ENCODE peak calls at places on chromosomes 5 and 9, in seven cellular contexts. A, U, T, X, Y, N and I are unnamed samples.

GRCh38 chr5:31944683-31945445 is 229.3 kb downstream of the GOLPH3 start:
- DNase-seq in N (no peak), Y (no peak), A (no peak), U (no peak), T (no peak), X (no peak), I (no peak)

GRCh38 chr9:94472766-94473165 is 82.1 kb upstream of the PCAT7 start:
- DNase-seq in N (no peak), U (no peak), A (no peak), X (peak; percentile 2), T (peak; percentile 40), Y (no peak), I (no peak)

GRCh38 chr5:137619191-137619870 is 116.6 kb downstream of the KLHL3 start:
- DNase-seq in X (peak; percentile 68), U (no peak), T (peak; percentile 96), Y (peak; percentile 60), A (peak; percentile 58), N (no peak), I (no peak)

GRCh38 chr9:70602364-70603019 is 188.0 kb upstream of the KLF9 start:
- DNase-seq in N (peak; percentile 64), Y (peak; percentile 85), X (peak; percentile 80), T (peak; percentile 81), A (no peak), U (peak; percentile 44), I (peak; percentile 41)

GRCh38 chr5:156191547-156191946 is 135.4 kb upstream of the SGCD start:
- DNase-seq in A (no peak), T (no peak), U (no peak), N (no peak), Y (no peak), X (no peak), I (no peak)

GRCh38 chr5:180431932-180432331 is 62.2 kb upstream of the CNOT6 start:
- DNase-seq in A (no peak), U (no peak), Y (no peak), T (no peak), N (no peak), X (no peak), I (no peak)

GRCh38 chr9:87342743-87343142 is 154.9 kb upstream of the DAPK1 start:
- DNase-seq in T (no peak), Y (no peak), N (no peak), U (no peak), A (no peak), X (no peak), I (no peak)

GRCh38 chr9:120729796-120730195 is 15.5 kb upstream of the MEGF9 start:
- DNase-seq in X (no peak), Y (no peak), N (peak; percentile 72), T (no peak), U (no peak), A (no peak), I (no peak)

GRCh38 chr9:84996049-84996448 is 326.5 kb downstream of the NTRK2 start:
- DNase-seq in N (no peak), X (no peak), U (no peak), A (no peak), T (peak; percentile 64), Y (peak; percentile 80), I (no peak)

GRCh38 chr5:156841737-156842136 is 8.4 kb upstream of the PPP1R2B start:
- DNase-seq in U (no peak), A (no peak), T (no peak), X (no peak), Y (no peak), N (no peak), I (no peak)

DNA sequence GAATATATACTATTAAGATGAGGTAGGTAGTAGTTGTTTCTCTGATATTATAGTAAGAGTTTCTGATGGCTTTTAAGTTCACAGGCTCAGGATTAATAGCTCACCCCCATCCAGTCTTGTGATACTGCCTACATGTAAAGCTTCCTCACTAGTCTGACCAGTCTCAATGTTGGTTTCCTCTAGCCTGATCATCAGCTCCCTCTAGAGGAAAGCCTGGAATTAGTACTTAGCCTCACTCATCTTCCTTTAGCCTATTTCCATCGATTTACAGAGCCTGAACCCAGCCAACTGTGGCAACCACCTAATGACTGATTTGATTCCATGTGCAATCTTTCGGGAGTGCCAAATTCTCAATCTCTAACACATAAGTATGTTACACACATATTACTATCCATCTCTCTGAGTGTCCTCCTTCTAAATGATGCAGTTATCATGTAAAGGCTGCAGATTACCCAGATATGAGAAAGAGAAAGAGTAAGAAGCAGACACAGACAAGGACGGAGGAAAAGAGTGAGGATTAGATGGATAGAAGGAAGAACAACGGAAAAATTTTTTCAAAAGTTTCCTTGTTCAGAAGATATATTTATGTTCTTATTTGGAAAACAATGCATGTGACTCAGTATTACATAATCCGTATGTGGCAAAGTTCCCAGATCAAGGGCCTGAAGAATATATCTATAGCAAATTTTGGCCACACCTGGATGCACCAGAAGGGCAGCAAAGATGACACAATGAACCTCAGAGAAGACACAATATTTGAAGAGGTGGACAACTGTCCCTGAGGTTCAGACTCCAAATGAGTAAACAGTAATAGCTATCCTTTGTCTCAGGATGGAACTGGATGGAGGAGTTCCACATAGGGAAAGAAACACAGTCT is 333.7 kb downstream of the ELAVL2 start:
- DNase-seq in X (no peak), Y (peak; percentile 42), N (peak; percentile 31), T (peak; percentile 27), U (peak; percentile 18), A (no peak), I (peak; percentile 10)
- TF ChIP-seq CTCF in X (peak; percentile 48), Y (peak; percentile 71), N (peak; percentile 63), T (no peak), U (peak; percentile 58), A (peak; percentile 51), I (no peak)

GRCh38 chr5:14305045-14305444 is 161.9 kb downstream of the TRIO start:
- DNase-seq in A (no peak), U (no peak), Y (peak; percentile 70), X (no peak), N (no peak), T (peak; percentile 92), I (peak; percentile 44)
- TF ChIP-seq CTCF in A (no peak), U (no peak), Y (no peak), X (no peak), N (no peak), T (no peak), I (no peak)

GRCh38 chr5:1011226-1011631 is 2.6 kb downstream of the NKD2 start:
- DNase-seq in T (no peak), N (peak; percentile 38), U (peak; percentile 84), X (no peak), Y (peak; percentile 71), A (peak; percentile 56), I (peak; percentile 79)
- TF ChIP-seq CTCF in T (no peak), N (peak; percentile 68), U (peak; percentile 67), X (peak; percentile 10), Y (peak; percentile 53), A (peak; percentile 36), I (peak; percentile 54)

DNA sequence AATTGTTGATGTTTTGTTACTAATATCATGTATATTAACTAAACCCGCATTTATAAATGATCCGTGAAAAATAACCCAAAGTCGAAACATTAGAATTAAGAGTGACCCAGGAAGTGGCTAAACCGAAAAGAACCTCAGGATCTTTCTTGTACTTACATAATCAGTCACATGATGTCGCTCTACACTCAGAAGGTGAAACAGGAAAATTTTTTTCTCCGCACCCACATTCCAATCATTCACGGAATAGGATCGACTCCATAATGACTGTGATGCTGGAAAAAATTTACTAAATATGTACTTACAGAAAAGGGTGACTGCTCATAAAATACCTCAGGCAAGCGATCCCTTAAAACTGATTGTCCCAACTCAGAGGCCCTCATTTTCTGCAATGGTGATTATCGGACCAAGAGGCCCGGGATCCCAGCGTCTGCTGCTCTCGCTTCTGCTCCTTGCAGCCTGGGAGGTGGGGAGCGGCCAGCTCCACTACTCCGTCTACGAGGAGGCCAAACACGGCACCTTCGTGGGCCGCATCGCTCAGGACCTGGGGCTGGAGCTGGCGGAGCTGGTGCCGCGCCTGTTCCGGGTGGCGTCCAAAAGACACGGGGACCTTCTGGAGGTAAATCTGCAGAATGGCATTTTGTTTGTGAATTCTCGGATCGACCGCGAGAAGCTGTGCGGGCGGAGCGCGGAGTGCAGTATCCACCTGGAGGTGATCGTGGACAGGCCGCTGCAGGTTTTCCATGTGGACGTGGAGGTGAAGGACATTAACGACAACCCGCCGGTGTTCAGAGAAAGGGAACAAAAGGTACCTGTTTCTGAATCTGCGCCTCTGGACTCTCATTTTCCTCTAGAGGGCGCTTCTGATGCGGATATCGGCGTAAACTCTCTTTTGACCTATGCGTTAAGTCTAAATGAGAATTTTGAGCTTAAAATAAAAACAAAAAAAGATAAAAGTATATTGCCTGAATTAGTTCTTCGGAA is at the start of gene PCDHA12:
- DNase-seq in N (no peak), A (no peak), X (no peak), U (no peak), T (no peak), Y (peak; percentile 54), I (no peak)
- TF ChIP-seq CTCF in N (no peak), A (peak; percentile 19), X (no peak), U (no peak), T (no peak), Y (peak; percentile 12), I (no peak)

DNA sequence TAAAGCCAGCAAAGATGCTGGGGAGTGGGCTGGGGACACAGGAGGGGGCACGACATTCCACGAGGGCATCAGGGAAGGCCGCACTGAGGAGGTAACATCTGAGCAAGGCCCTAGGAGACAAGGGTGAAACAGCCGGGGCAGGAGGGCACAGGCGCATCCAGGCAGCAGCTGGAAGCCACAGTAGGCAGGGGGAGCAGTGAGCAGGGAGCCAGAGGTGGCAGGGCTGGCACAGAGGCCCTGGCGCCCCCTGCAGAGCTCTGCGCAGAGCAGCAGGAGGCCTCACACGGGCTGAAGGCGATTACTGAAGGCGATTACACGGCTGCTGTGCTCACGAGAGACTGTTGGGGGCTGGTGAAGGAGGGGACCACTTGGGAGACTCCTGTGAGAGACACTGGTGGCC is 15.4 kb downstream of the LMAN2 start:
- DNase-seq in T (no peak), X (no peak), Y (no peak), A (peak; percentile 46), U (no peak), N (peak; percentile 50), I (peak; percentile 63)
- TF ChIP-seq CTCF in T (peak; percentile 29), X (peak; percentile 10), Y (no peak), A (peak; percentile 15), U (peak; percentile 41), N (peak; percentile 79), I (peak; percentile 61)

DNA sequence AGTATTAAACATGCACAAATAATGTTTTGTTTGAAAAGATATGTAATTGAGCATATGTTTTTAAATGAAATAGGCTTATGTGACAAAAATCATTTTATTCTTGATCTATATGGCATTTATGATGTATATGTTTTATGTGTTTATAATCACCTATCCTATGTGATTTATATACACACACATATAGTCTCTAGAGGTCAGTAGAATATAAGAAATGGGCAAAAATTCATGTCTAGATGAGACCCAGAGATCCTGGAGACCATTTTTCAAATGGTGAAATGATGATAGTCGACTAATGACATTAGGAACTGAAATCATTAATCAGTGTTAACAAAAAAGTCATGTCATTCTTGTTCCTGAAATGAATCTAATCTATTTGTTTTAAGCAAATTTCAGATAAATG is 709.2 kb upstream of the WWC1 start:
- DNase-seq in X (no peak), Y (peak; percentile 57), N (no peak), U (no peak), A (no peak), T (no peak), I (no peak)
- TF ChIP-seq CTCF in X (peak; percentile 18), Y (peak; percentile 54), N (no peak), U (no peak), A (no peak), T (no peak), I (no peak)